ENCODE peak calls at places on chromosomes 2 and 18, in six cellular contexts. One of them, this sample, is unnamed.

GRCh38 chr18:48544661-48545415 is 6.0 kb downstream of the CTIF start:
- DNase-seq in posterior cingulate gyrus: no peak
- DNase-seq in cardiac fibroblast: no peak
- DNase-seq in T-helper 9 cell: no peak
- DNase-seq in NCI-H1105: no peak
- DNase-seq in activated CD4-positive, alpha-beta T cell treated with anti-CD3 and anti-CD28 coated beads, Interleukin-2, amount 50 U/mL, for 1 hour: no peak
- DNase-seq in this sample: no peak

GRCh38 chr18:73684651-73685050 is 463.0 kb downstream of the FBXO15 start:
- DNase-seq in posterior cingulate gyrus: no peak
- DNase-seq in cardiac fibroblast: no peak
- DNase-seq in T-helper 9 cell: no peak
- DNase-seq in NCI-H1105: no peak
- DNase-seq in activated CD4-positive, alpha-beta T cell treated with anti-CD3 and anti-CD28 coated beads, Interleukin-2, amount 50 U/mL, for 1 hour: no peak
- DNase-seq in this sample: no peak

GRCh38 chr2:120993661-120994060 is 258.0 kb downstream of the GLI2 start:
- DNase-seq in posterior cingulate gyrus: no peak
- DNase-seq in cardiac fibroblast: no peak
- DNase-seq in T-helper 9 cell: no peak
- DNase-seq in NCI-H1105: no peak
- DNase-seq in activated CD4-positive, alpha-beta T cell treated with anti-CD3 and anti-CD28 coated beads, Interleukin-2, amount 50 U/mL, for 1 hour: no peak
- DNase-seq in this sample: no peak

GRCh38 chr2:74481432-74481831 is 1.4 kb downstream of the CCDC142 start:
- DNase-seq in posterior cingulate gyrus: no peak
- DNase-seq in cardiac fibroblast: no peak
- DNase-seq in T-helper 9 cell: no peak
- DNase-seq in NCI-H1105: no peak
- DNase-seq in activated CD4-positive, alpha-beta T cell treated with anti-CD3 and anti-CD28 coated beads, Interleukin-2, amount 50 U/mL, for 1 hour: no peak
- DNase-seq in this sample: no peak

GRCh38 chr2:41194235-41194634 is 742.3 kb upstream of the SLC8A1 start:
- DNase-seq in posterior cingulate gyrus: no peak
- DNase-seq in cardiac fibroblast: peak
- DNase-seq in T-helper 9 cell: no peak
- DNase-seq in NCI-H1105: no peak
- DNase-seq in activated CD4-positive, alpha-beta T cell treated with anti-CD3 and anti-CD28 coated beads, Interleukin-2, amount 50 U/mL, for 1 hour: no peak
- DNase-seq in this sample: no peak

GRCh38 chr2:176584333-176584732 is 315.1 kb downstream of the MTX2 start:
- DNase-seq in posterior cingulate gyrus: no peak
- DNase-seq in cardiac fibroblast: peak
- DNase-seq in T-helper 9 cell: no peak
- DNase-seq in NCI-H1105: no peak
- DNase-seq in activated CD4-positive, alpha-beta T cell treated with anti-CD3 and anti-CD28 coated beads, Interleukin-2, amount 50 U/mL, for 1 hour: no peak
- DNase-seq in this sample: no peak

GRCh38 chr2:30252723-30253688 is 21.7 kb downstream of the LBH start:
- DNase-seq in posterior cingulate gyrus: no peak
- DNase-seq in cardiac fibroblast: peak
- DNase-seq in T-helper 9 cell: no peak
- DNase-seq in NCI-H1105: no peak
- DNase-seq in activated CD4-positive, alpha-beta T cell treated with anti-CD3 and anti-CD28 coated beads, Interleukin-2, amount 50 U/mL, for 1 hour: peak
- DNase-seq in this sample: no peak

GRCh38 chr2:10205201-10205475 is 82.6 kb downstream of the RRM2 start:
- DNase-seq in posterior cingulate gyrus: no peak
- DNase-seq in cardiac fibroblast: no peak
- DNase-seq in T-helper 9 cell: no peak
- DNase-seq in NCI-H1105: no peak
- DNase-seq in activated CD4-positive, alpha-beta T cell treated with anti-CD3 and anti-CD28 coated beads, Interleukin-2, amount 50 U/mL, for 1 hour: no peak
- DNase-seq in this sample: no peak

GRCh38 chr2:64133828-64134227 is 10.4 kb downstream of the PELI1 start:
- DNase-seq in posterior cingulate gyrus: no peak
- DNase-seq in cardiac fibroblast: no peak
- DNase-seq in T-helper 9 cell: no peak
- DNase-seq in NCI-H1105: no peak
- DNase-seq in activated CD4-positive, alpha-beta T cell treated with anti-CD3 and anti-CD28 coated beads, Interleukin-2, amount 50 U/mL, for 1 hour: no peak
- DNase-seq in this sample: no peak

GRCh38 chr2:203875471-203875870 is 7.9 kb downstream of the CTLA4 start:
- DNase-seq in posterior cingulate gyrus: no peak
- DNase-seq in cardiac fibroblast: no peak
- DNase-seq in T-helper 9 cell: no peak
- DNase-seq in NCI-H1105: no peak
- DNase-seq in activated CD4-positive, alpha-beta T cell treated with anti-CD3 and anti-CD28 coated beads, Interleukin-2, amount 50 U/mL, for 1 hour: no peak
- DNase-seq in this sample: no peak

GRCh38 chr2:54052825-54053718 is 62.3 kb upstream of the ACYP2 start:
- DNase-seq in posterior cingulate gyrus: no peak
- DNase-seq in cardiac fibroblast: no peak
- DNase-seq in T-helper 9 cell: no peak
- DNase-seq in NCI-H1105: no peak
- DNase-seq in activated CD4-positive, alpha-beta T cell treated with anti-CD3 and anti-CD28 coated beads, Interleukin-2, amount 50 U/mL, for 1 hour: no peak
- DNase-seq in this sample: no peak

GRCh38 chr2:23651187-23651983 is 266.4 kb downstream of the KLHL29 start:
- DNase-seq in posterior cingulate gyrus: no peak
- DNase-seq in cardiac fibroblast: peak
- DNase-seq in T-helper 9 cell: no peak
- DNase-seq in NCI-H1105: no peak
- DNase-seq in activated CD4-positive, alpha-beta T cell treated with anti-CD3 and anti-CD28 coated beads, Interleukin-2, amount 50 U/mL, for 1 hour: no peak
- DNase-seq in this sample: no peak

GRCh38 chr2:201964631-201965206 is 68.9 kb upstream of the FZD7 start:
- DNase-seq in posterior cingulate gyrus: no peak
- DNase-seq in cardiac fibroblast: peak
- DNase-seq in T-helper 9 cell: no peak
- DNase-seq in NCI-H1105: no peak
- DNase-seq in activated CD4-positive, alpha-beta T cell treated with anti-CD3 and anti-CD28 coated beads, Interleukin-2, amount 50 U/mL, for 1 hour: peak
- DNase-seq in this sample: no peak

GRCh38 chr2:16226942-16227664 is 286.8 kb downstream of the MYCN start:
- DNase-seq in posterior cingulate gyrus: peak
- DNase-seq in cardiac fibroblast: no peak
- DNase-seq in T-helper 9 cell: no peak
- DNase-seq in NCI-H1105: peak
- DNase-seq in activated CD4-positive, alpha-beta T cell treated with anti-CD3 and anti-CD28 coated beads, Interleukin-2, amount 50 U/mL, for 1 hour: no peak
- DNase-seq in this sample: peak

GRCh38 chr2:230824406-230824978 is 40.2 kb upstream of the ITM2C start:
- DNase-seq in posterior cingulate gyrus: peak
- DNase-seq in cardiac fibroblast: peak
- DNase-seq in T-helper 9 cell: peak
- DNase-seq in NCI-H1105: peak
- DNase-seq in activated CD4-positive, alpha-beta T cell treated with anti-CD3 and anti-CD28 coated beads, Interleukin-2, amount 50 U/mL, for 1 hour: peak
- DNase-seq in this sample: peak

GRCh38 chr18:76431437-76432273 is 63.4 kb downstream of the ZNF516 start:
- DNase-seq in posterior cingulate gyrus: no peak
- DNase-seq in cardiac fibroblast: no peak
- DNase-seq in T-helper 9 cell: no peak
- DNase-seq in NCI-H1105: no peak
- DNase-seq in activated CD4-positive, alpha-beta T cell treated with anti-CD3 and anti-CD28 coated beads, Interleukin-2, amount 50 U/mL, for 1 hour: no peak
- DNase-seq in this sample: no peak

GRCh38 chr2:232348936-232349335 is 29.6 kb upstream of the ALPP start:
- DNase-seq in posterior cingulate gyrus: no peak
- DNase-seq in cardiac fibroblast: no peak
- DNase-seq in T-helper 9 cell: no peak
- DNase-seq in NCI-H1105: no peak
- DNase-seq in activated CD4-positive, alpha-beta T cell treated with anti-CD3 and anti-CD28 coated beads, Interleukin-2, amount 50 U/mL, for 1 hour: no peak
- DNase-seq in this sample: no peak

GRCh38 chr2:120064664-120065063 is 51.8 kb downstream of the EPB41L5 start:
- DNase-seq in posterior cingulate gyrus: no peak
- DNase-seq in cardiac fibroblast: peak
- DNase-seq in T-helper 9 cell: no peak
- DNase-seq in NCI-H1105: no peak
- DNase-seq in activated CD4-positive, alpha-beta T cell treated with anti-CD3 and anti-CD28 coated beads, Interleukin-2, amount 50 U/mL, for 1 hour: no peak
- DNase-seq in this sample: no peak

GRCh38 chr2:199463000-199463692 is 5.4 kb upstream of the SATB2 start:
- DNase-seq in posterior cingulate gyrus: peak
- DNase-seq in cardiac fibroblast: peak
- DNase-seq in T-helper 9 cell: no peak
- DNase-seq in NCI-H1105: peak
- DNase-seq in activated CD4-positive, alpha-beta T cell treated with anti-CD3 and anti-CD28 coated beads, Interleukin-2, amount 50 U/mL, for 1 hour: peak
- DNase-seq in this sample: no peak

GRCh38 chr2:176002684-176003225 is 688 bp upstream of the LNPK start:
- DNase-seq in posterior cingulate gyrus: no peak
- DNase-seq in cardiac fibroblast: peak
- DNase-seq in T-helper 9 cell: no peak
- DNase-seq in NCI-H1105: no peak
- DNase-seq in activated CD4-positive, alpha-beta T cell treated with anti-CD3 and anti-CD28 coated beads, Interleukin-2, amount 50 U/mL, for 1 hour: no peak
- DNase-seq in this sample: no peak

This sample was measured in C1 segment of cervical spinal cord.